ENCODE peak calls at places on chromosome 20, in seven cellular contexts. R, C, P, L, F, I and X are unnamed samples.

GRCh38 chr20:1456300-1456699 is 10.3 kb downstream of the NSFL1C start:
- DNase-seq in R (no peak), C (no peak), P (no peak), L (no peak), F (no peak), I (no peak), X (no peak)

GRCh38 chr20:40532103-40532502 is 156.9 kb downstream of the MAFB start:
- DNase-seq in R (no peak), C (no peak), P (peak; percentile 48), L (no peak), F (no peak), I (no peak), X (no peak)

GRCh38 chr20:51373713-51374481 is 168.6 kb downstream of the NFATC2 start:
- DNase-seq in R (no peak), C (peak; percentile 64), P (no peak), L (peak; percentile 65), F (no peak), I (no peak), X (peak; percentile 63)

GRCh38 chr20:24653306-24653705 is 183.9 kb downstream of the SYNDIG1 start:
- DNase-seq in R (no peak), C (no peak), P (no peak), L (no peak), F (no peak), I (no peak), X (no peak)

GRCh38 chr20:51972031-51972430 is 169.7 kb upstream of the SALL4 start:
- DNase-seq in R (no peak), C (no peak), P (no peak), L (no peak), F (no peak), I (no peak), X (no peak)

GRCh38 chr20:39778847-39779641 is 816.9 kb downstream of the DHX35 start:
- DNase-seq in R (no peak), C (no peak), P (no peak), L (no peak), F (no peak), I (no peak), X (no peak)

GRCh38 chr20:45685896-45686295 is 15.9 kb upstream of the WFDC11 start:
- DNase-seq in R (no peak), C (no peak), P (no peak), L (no peak), F (no peak), I (no peak), X (peak; percentile 57)

GRCh38 chr20:41617931-41618806 is at the start of gene CHD6:
- DNase-seq in R (peak; percentile 99), C (peak; percentile 99), P (peak; percentile 97), L (peak; percentile 99), F (peak; percentile 99), I (peak; percentile 99), X (peak; percentile 100)

GRCh38 chr20:44858959-44859358 is 26.5 kb upstream of the YWHAB start:
- DNase-seq in R (no peak), C (no peak), P (no peak), L (no peak), F (no peak), I (no peak), X (peak; percentile 65)

GRCh38 chr20:22389836-22390542 is 194.4 kb downstream of the FOXA2 start:
- DNase-seq in R (no peak), C (no peak), P (peak; percentile 94), L (no peak), F (peak; percentile 69), I (no peak), X (no peak)

GRCh38 chr20:34364013-34364382 is 925 bp downstream of the ITCH start:
- DNase-seq in R (no peak), C (no peak), P (no peak), L (no peak), F (no peak), I (no peak), X (no peak)

GRCh38 chr20:13333793-13334192 is 112.7 kb downstream of the ISM1 start:
- DNase-seq in R (no peak), C (no peak), P (no peak), L (no peak), F (no peak), I (no peak), X (no peak)
- H3K4me1 ChIP-seq in R (no peaks in the 10 kb centered on the region), C (no peaks in the 10 kb centered on the region), P (peaks cover 9% of the 10 kb centered on the region), L (no peaks in the 10 kb centered on the region), F (no peaks in the 10 kb centered on the region), I (no peaks in the 10 kb centered on the region), X (peaks cover 86% of the 10 kb centered on the region)

GRCh38 chr20:64254156-64254555 is 1.4 kb upstream of the PCMTD2 start:
- DNase-seq in R (no peak), C (peak; percentile 36), P (no peak), L (no peak), F (no peak), I (no peak), X (no peak)

GRCh38 chr20:64256282-64256947 is 867 bp downstream of the PCMTD2 start:
- DNase-seq in R (no peak), C (peak; percentile 30), P (no peak), L (peak; percentile 42), F (no peak), I (no peak), X (no peak)

GRCh38 chr20:64257107-64257757 is 1.7 kb downstream of the PCMTD2 start:
- DNase-seq in R (no peak), C (no peak), P (no peak), L (no peak), F (no peak), I (no peak), X (no peak)

GRCh38 chr20:64254571-64255360 is 782 bp upstream of the PCMTD2 start:
- DNase-seq in R (no peak), C (peak; percentile 58), P (no peak), L (peak; percentile 56), F (no peak), I (no peak), X (no peak)

DNA sequence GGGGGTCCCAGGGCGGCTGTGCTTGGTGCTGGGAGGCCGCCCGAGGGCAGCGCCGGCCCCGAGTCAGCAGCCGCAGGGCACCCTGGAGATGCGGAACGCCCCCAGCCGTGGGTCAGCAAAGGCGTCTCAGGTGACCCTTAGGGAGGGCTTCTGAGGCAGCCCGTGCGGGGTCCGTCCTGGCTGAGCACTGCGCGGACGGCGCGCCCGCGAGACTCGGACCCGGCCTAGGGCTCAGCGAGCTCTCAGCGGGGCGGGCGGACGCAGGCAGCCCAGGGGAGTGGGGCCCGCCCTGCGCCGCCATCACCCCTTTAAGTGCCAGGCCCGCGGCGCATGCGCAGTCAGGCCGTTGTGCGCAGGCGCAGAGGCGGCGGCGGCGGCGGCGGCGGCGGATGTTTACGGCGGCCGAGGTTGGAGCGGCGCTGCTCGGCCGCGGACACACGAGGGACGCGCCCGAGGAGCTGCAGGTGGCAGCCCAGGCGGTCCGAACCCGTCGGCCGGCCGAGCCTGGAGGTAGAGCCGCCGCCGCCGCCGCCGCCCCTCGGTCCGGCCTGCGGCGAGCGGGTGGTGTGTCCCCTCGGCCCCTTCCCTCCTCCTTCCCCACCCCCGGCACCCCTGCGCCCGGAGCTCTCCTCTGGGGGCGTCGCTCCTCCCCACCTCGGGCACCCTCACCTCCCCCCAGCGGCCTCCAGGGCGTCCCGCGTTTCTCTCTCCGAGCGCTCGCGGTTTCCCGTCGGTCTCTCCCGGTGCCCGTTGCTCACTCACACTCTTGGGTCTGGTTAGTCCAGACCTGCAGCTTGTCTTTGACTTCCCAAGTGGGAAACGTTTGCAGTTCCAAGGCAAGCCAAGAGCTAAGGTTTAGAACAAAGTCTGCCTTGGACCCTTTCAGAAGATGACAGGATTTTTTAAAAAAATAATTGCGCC is at the start of gene PCMTD2:
- DNase-seq in R (peak; percentile 87), C (peak; percentile 76), P (peak; percentile 47), L (peak; percentile 97), F (peak; percentile 89), I (peak; percentile 44), X (peak; percentile 91)
- TF ChIP-seq CTCF in R (no peak), C (no peak), P (no peak), L (no peak), F (no peak), I (no peak), X (peak; percentile 30)

GRCh38 chr20:63958471-63958870 is 2.3 kb upstream of the UCKL1 start:
- DNase-seq in R (no peak), C (no peak), P (no peak), L (no peak), F (no peak), I (no peak), X (no peak)
- H3K36me3 ChIP-seq in R (no peaks in the 10 kb centered on the region), C (peaks cover 27% of the 10 kb centered on the region), P (no peaks in the 10 kb centered on the region), L (peaks cover 27% of the 10 kb centered on the region), F (peaks cover 26% of the 10 kb centered on the region), I (peaks cover 5% of the 10 kb centered on the region), X (peaks cover 10% of the 10 kb centered on the region)

DNA sequence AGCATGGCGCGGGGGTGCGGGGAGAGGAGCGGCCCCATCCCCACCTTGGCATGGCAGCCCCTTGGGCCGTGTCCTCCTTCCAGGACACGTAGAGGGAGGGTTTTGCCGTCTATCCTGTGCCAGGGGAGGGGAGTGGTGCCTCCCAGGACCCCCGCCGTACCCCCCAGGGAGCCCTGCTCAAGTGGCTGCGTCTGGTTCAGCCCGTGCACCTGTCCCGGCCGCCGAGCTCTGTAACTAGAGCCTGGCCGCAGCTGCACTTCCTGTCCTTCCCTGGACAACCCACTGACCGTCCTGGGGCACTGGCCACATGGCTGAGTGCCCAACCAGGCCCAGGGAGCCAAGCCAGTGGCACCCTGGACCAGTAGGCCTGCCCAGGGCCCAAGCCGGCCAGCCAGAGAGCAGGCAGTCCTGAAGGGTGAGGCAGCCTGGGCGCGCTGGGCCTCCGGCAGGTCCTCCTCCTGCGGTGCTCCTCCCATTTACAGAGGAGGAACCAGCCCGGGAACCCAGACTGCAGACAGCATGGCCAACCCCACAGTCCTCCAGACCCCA is 8.9 kb downstream of the LAMA5 start:
- DNase-seq in R (no peak), C (no peak), P (no peak), L (no peak), F (no peak), I (no peak), X (no peak)
- H3K4me1 ChIP-seq in R (no peaks in the 10 kb centered on the region), C (peaks cover 96% of the 10 kb centered on the region), P (peaks cover 90% of the 10 kb centered on the region), L (peaks cover 3% of the 10 kb centered on the region), F (peaks cover 90% of the 10 kb centered on the region), I (peaks cover 92% of the 10 kb centered on the region), X (peaks cover 90% of the 10 kb centered on the region)

DNA sequence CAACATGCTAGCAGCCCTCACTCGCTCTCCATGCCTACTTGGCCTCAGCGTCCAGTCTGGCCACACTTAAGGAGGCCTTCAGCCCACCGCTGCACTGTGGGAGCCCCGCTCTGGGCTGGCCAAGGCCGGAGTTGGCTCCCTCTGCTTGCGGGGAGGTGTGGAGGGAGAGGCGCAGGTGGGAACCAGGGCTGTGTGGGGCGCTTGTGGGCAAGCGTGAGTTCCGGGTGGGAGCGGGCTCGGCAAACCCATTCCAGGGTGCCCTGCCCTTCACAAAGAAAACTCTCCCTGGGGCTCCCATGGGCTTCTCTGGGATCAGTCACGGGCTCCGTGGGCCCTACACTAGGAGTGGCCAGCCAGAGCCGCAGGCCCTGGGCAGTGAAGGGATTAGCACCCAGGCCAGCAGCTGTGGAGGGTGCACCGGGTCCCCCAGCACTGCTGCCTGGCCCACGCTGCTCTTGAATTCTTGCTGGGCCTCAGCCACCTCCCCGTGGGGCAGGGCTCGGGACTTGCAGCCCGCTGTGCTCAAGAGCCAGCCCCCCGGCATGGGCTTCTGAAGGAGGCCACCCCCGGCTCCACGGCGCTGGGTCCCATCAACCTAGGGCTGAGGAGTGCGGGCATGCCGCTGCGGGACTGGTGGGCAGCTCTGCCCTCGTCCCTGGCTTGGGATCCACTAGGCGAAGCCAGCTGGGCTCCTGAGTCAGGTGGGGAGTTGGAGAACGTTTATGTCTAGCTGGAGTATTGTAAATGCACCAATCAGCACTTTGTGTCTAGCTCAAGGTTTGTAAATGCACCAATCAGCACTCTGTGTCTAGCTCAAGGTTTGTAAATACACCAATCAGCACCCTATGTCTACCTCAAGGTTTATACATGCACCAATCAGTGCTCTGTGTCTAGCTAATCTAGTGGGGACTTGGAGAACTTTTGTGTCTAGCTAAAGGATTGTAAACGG is 273.6 kb upstream of the SULF2 start:
- DNase-seq in R (no peak), C (no peak), P (no peak), L (no peak), F (no peak), I (no peak), X (no peak)
- TF ChIP-seq CTCF in R (no peak), C (no peak), P (no peak), L (no peak), F (no peak), I (no peak), X (no peak)

GRCh38 chr20:48708630-48709029 is 119.2 kb downstream of the PREX1 start:
- DNase-seq in R (no peak), C (no peak), P (no peak), L (peak; percentile 27), F (no peak), I (no peak), X (no peak)
- H3K36me3 ChIP-seq in R (peaks cover 20% of the 10 kb centered on the region), C (no peaks in the 10 kb centered on the region), P (no peaks in the 10 kb centered on the region), L (no peaks in the 10 kb centered on the region), F (peaks cover 12% of the 10 kb centered on the region), I (no peaks in the 10 kb centered on the region), X (no peaks in the 10 kb centered on the region)